ENCODE peak calls at places on chromosomes 11 and 22, in nine cellular contexts. B is neural progenitor cell; D is thoracic aorta; Z is left ventricle myocardium inferior; P is naive thymus-derived CD4-positive, alpha-beta T cell; F is small intestine; I is PC-3; G is spleen; W is psoas muscle. N is an unnamed sample. For H3K4me1, the result is how much of the 10 kb centered on the place peaks cover.

GRCh38 chr22:19892925-19893324 is 38.3 kb upstream of the GNB1L start:
- DNase-seq in B (no peak), D (no peak), Z (no peak), P (no peak), F (no peak), I (no peak), G (no peak), W (no peak), N (no peak)

GRCh38 chr22:42928969-42929837 is 72.1 kb upstream of the ARFGAP3 start:
- DNase-seq in B (no peak), D (no peak), Z (no peak), P (no peak), F (peak), I (no peak), G (peak), W (no peak), N (no peak)

GRCh38 chr11:69004411-69005182 is 8.4 kb downstream of the MRGPRF start:
- DNase-seq in B (no peak), D (no peak), Z (no peak), P (no peak), F (no peak), I (no peak), G (peak), W (peak), N (no peak)

GRCh38 chr11:57162179-57162898 is 19.4 kb upstream of the LRRC55 start:
- DNase-seq in B (no peak), D (no peak), Z (no peak), P (no peak), F (no peak), I (no peak), G (no peak), W (no peak), N (no peak)

GRCh38 chr11:65403607-65404121 is 17.2 kb downstream of the FRMD8 start:
- DNase-seq in B (no peak), D (no peak), Z (no peak), P (no peak), F (no peak), I (no peak), G (no peak), W (no peak), N (no peak)

GRCh38 chr11:43823316-43823715 is 57.3 kb upstream of the ALKBH3 start:
- DNase-seq in B (no peak), D (no peak), Z (no peak), P (no peak), F (no peak), I (no peak), G (no peak), W (no peak), N (no peak)

GRCh38 chr11:98545544-98546175 is 475.1 kb upstream of the CNTN5 start:
- DNase-seq in B (no peak), D (no peak), Z (no peak), P (no peak), F (no peak), I (no peak), G (no peak), W (no peak), N (no peak)

GRCh38 chr11:43557553-43558031 is 122.9 kb upstream of the HSD17B12 start:
- DNase-seq in B (peak), D (no peak), Z (no peak), P (no peak), F (no peak), I (peak), G (no peak), W (no peak), N (no peak)

DNA sequence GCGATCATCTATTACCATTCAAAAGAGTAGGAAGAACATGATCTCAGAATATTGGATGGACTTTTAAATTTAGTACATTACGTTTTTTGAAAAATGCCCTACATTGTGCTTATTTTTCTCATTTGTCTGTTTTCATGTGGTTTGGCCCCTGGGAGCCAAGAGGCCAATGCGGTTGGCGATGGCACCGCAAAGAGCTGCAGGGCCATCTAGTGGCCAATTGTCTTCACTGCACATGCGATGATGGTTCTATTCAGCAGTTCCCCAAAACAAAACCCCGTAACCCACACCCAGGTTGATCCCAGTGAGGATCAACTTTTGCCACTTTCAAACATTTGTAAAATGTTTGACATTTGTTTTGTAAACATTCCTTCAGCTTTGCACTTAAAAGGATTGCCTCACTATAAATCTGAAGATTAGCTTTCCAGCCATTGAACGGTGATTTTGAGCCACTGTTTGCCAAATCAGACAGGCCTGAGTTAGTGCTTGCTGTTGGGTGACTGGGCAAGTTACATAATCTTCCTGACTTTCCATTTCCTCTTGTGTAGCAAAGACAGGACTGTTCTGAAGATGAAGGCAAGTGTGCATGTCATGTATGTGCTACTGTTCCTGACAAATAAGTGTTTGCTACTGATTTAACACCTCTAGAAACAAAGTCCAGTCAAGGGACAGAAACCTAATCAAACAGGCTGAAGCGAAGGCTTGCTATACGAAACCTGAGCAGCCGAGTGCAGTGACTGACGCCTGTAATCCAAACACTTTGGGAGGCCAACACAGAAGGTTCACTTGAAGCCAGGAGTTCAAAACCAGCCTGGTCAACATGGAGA is 29.2 kb upstream of the XBP1 start:
- DNase-seq in B (peak), D (no peak), Z (peak), P (peak), F (peak), I (peak), G (peak), W (peak), N (peak)
- H3K27ac ChIP-seq in B (no peak), D (no peak), Z (no peak), P (no peak), F (no peak), I (no peak), G (no peak), W (no peak), N (no peak)

GRCh38 chr11:25449100-25449499 is 882.8 kb upstream of the ANO3 start:
- DNase-seq in B (no peak), D (no peak), Z (no peak), P (no peak), F (no peak), I (no peak), G (no peak), W (no peak), N (no peak)

DNA sequence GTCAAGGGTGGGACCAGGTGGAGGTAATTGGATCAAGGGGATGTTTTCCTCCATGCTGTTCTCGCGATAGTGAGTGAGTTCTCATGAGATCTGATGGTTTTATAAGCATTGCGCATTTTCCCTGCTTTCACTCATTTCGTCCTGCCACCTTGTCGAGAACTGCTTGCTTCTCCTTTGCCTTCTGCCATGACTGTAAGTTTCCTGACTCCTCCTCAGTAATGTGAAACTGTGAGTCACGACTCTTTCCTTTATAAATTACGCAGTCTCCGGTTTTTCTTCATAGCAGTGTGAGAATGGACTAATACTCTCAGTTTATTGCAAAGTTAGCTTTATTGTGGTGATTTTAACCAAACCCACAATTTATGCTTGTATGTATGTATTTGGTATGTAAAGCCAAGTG is 878.5 kb upstream of the ANO3 start:
- DNase-seq in B (no peak), D (no peak), Z (no peak), P (no peak), F (no peak), I (no peak), G (no peak), W (no peak), N (no peak)
- H3K4me3 ChIP-seq in B (no peak), D (no peak), Z (no peak), P (no peak), F (no peak), I (no peak), G (no peak), W (no peak), N (no peak)

DNA sequence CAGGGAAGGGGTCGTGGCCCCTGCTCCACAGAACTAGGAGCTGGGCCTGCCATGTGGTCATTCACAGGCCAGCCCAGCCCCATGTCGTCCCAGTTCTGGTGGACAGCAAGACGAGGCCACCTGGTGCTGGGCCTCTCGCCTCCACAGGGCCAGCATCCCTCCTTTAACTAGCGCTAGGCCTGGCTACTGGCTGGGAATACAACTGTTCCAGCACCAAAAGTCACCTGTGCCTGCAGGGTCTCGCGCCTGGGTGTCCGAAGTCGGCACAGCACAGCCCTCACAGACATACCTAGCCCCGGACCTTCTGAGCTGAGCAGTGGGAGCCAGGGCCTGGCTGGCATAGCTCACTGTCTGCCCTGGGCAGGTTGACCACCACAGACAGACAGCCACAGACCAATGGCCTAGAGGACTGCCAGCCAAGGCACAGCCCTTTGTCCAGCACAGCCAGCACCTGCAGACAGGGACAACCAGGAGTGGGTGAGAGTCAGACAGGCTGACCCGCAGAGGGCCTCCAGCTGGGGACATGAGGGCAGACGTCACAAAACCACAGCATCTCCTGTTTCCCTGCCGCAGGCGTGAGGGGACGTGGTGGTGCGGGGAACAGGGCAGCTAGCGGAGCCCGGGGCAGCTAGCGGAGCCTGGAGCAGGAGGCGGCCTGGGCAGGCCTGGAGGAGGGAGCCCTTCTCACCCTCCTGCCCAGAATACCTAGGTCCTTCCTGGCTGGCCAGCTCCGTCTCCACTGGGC is 27.2 kb upstream of the TH start:
- DNase-seq in B (no peak), D (no peak), Z (no peak), P (no peak), F (no peak), I (no peak), G (no peak), W (peak), N (peak)
- H3K4me1 ChIP-seq in B (under half), D (under half), Z (under half), P (under half), F (under half), I (under half), G (under half), W (under half), N (under half)

DNA sequence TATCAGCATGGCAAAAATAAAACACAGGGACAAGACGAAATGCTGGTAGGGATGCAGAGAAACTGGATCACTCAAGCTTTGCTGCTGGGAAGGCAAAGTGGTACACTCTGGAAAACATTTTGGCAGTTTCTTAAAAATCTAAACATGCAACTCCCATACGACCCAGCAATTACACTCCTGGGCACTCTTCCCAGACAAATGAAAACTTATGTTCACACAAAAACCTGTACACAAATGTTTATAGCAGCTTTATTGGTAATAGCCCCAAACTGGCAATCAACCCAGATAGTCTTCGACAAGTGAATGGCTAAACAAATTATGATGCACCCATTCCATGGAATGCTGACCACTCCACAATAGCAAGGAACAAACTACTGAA is 35.8 kb upstream of the PRR5 start:
- DNase-seq in B (no peak), D (no peak), Z (no peak), P (no peak), F (no peak), I (no peak), G (no peak), W (no peak), N (no peak)
- H3K27ac ChIP-seq in B (no peak), D (no peak), Z (no peak), P (no peak), F (no peak), I (no peak), G (no peak), W (no peak), N (no peak)

GRCh38 chr11:122440783-122441701 is 214.5 kb upstream of the UBASH3B start:
- DNase-seq in B (peak), D (no peak), Z (peak), P (no peak), F (peak), I (no peak), G (no peak), W (peak), N (peak)

GRCh38 chr11:122436188-122436555 is 219.3 kb upstream of the UBASH3B start:
- DNase-seq in B (no peak), D (no peak), Z (no peak), P (no peak), F (no peak), I (no peak), G (no peak), W (no peak), N (no peak)

GRCh38 chr11:122439911-122440782 is 215.4 kb upstream of the UBASH3B start:
- DNase-seq in B (peak), D (no peak), Z (peak), P (no peak), F (peak), I (no peak), G (no peak), W (peak), N (peak)

DNA sequence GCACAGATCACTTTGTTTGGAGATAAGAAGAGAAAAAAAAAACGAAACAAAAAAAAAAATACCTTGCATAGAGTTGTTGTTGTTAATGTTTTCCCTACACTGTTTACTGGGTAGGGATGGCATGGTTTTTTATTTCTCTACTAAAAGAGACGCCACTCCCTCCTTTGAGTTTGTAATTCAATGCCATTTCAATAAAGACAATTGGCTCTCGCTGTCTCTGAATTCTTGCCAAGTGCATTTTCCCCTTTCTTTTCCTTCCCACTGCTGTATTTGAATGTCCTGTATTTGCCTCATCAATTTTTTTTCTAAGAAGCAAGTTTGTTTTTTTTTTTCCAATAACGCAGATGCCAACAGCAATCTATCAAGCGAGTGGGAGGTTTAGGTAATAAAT is 213.8 kb upstream of the UBASH3B start:
- DNase-seq in B (no peak), D (no peak), Z (no peak), P (no peak), F (no peak), I (no peak), G (no peak), W (no peak), N (no peak)
- H3K4me3 ChIP-seq in B (peak), D (peak), Z (peak), P (no peak), F (no peak), I (no peak), G (no peak), W (no peak), N (no peak)

DNA sequence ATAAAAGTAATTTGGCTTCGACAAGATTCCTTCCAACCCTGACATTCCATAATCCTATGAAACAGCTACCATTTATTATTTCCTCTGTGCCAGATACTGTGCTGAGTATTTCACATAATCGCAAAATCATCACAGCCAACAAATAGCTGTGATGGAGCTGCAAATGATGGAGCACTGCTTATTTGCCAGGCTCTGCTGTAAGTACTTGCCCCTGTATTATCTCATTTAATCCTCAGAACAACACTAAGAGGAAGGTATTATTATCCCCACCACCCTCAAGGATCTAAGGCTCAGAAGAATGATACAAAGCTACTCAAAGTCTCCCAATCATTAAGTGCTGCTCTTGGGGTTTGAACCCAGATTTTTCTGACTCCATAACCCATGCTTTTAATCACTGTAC is 145.5 kb downstream of the CCDC34 start:
- DNase-seq in B (no peak), D (no peak), Z (no peak), P (no peak), F (no peak), I (no peak), G (no peak), W (no peak), N (no peak)
- H3K4me1 ChIP-seq in B (under half), D (under half), Z (under half), P (under half), F (under half), I (under half), G (half or more), W (under half), N (half or more)

GRCh38 chr11:116851631-116852030 is 14.2 kb upstream of the APOA1 start:
- DNase-seq in B (no peak), D (no peak), Z (no peak), P (peak), F (no peak), I (no peak), G (peak), W (no peak), N (no peak)
- H3K27ac ChIP-seq in B (no peak), D (peak), Z (no peak), P (peak), F (peak), I (peak), G (peak), W (no peak), N (no peak)

GRCh38 chr11:64372021-64372420 is 13.1 kb downstream of the RPS6KA4 start:
- DNase-seq in B (no peak), D (no peak), Z (no peak), P (no peak), F (no peak), I (no peak), G (no peak), W (peak), N (no peak)

GRCh38 chr11:64376071-64376470 is 17.1 kb downstream of the RPS6KA4 start:
- DNase-seq in B (no peak), D (no peak), Z (no peak), P (no peak), F (no peak), I (no peak), G (no peak), W (no peak), N (no peak)

GRCh38 chr11:64371201-64371600 is 12.2 kb downstream of the RPS6KA4 start:
- DNase-seq in B (no peak), D (no peak), Z (no peak), P (no peak), F (no peak), I (no peak), G (no peak), W (no peak), N (no peak)

GRCh38 chr11:64372802-64373597 is 14.0 kb downstream of the RPS6KA4 start:
- DNase-seq in B (no peak), D (no peak), Z (no peak), P (no peak), F (peak), I (peak), G (no peak), W (no peak), N (peak)

DNA sequence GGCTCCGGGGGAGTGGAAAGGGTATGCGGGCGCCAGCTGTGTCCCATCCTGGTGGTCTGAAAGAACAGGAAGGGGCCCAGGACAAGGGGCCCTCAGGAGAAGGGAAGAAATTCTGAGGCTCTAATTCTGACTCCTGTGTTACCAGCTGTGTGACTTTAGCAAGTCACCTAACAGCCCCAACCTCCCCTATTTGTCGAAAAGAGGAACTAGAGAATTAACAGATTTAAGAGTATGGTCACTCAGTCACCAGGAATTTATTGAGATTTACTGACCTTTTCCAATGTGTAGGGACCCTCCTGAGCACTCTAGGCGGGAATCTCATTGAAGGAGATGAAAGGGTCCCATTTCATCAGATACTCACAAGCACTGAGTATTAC is 14.6 kb downstream of the RPS6KA4 start:
- DNase-seq in B (no peak), D (no peak), Z (no peak), P (no peak), F (no peak), I (no peak), G (no peak), W (no peak), N (no peak)
- H3K4me3 ChIP-seq in B (no peak), D (no peak), Z (no peak), P (no peak), F (no peak), I (no peak), G (no peak), W (no peak), N (peak)

GRCh38 chr11:21514298-21514697 is 678.6 kb upstream of the ANO5 start:
- DNase-seq in B (peak), D (no peak), Z (no peak), P (no peak), F (peak), I (peak), G (no peak), W (no peak), N (no peak)
- H3K4me1 ChIP-seq in B (under half), D (under half), Z (under half), P (under half), F (under half), I (under half), G (under half), W (under half), N (under half)

GRCh38 chr11:118313242-118313641 is 8.7 kb downstream of the CD3E start:
- DNase-seq in B (no peak), D (no peak), Z (no peak), P (no peak), F (no peak), I (no peak), G (no peak), W (no peak), N (no peak)
- H3K27ac ChIP-seq in B (no peak), D (no peak), Z (no peak), P (peak), F (no peak), I (no peak), G (no peak), W (no peak), N (no peak)